ENCODE peak calls at places on chromosomes 3 and 15, in ten cellular contexts. One of them, this sample, is unnamed.

GRCh38 chr3:154885016-154885415 is 195.1 kb upstream of the MME start:
- DNase-seq in ovary: no peak
- DNase-seq in heart right ventricle: no peak
- DNase-seq in left lung: no peak
- DNase-seq in colonic mucosa: no peak
- DNase-seq in pancreas: no peak
- DNase-seq in IMR-90: peak; percentile 89
- DNase-seq in sigmoid colon: no peak
- DNase-seq in body of pancreas: no peak
- DNase-seq in left ventricle myocardium inferior: no peak
- DNase-seq in this sample: no peak

GRCh38 chr3:159762981-159763465 is 225.6 kb upstream of the IL12A start:
- DNase-seq in left lung: peak; percentile 85
- DNase-seq in colonic mucosa: no peak
- DNase-seq in left ventricle myocardium inferior: peak; percentile 65
- DNase-seq in heart right ventricle: peak; percentile 89
- DNase-seq in pancreas: peak; percentile 62
- DNase-seq in sigmoid colon: peak; percentile 92
- DNase-seq in ovary: peak; percentile 26
- DNase-seq in IMR-90: peak; percentile 94
- DNase-seq in body of pancreas: peak; percentile 31
- DNase-seq in this sample: peak; percentile 72

GRCh38 chr15:23644829-23645228 is 2.8 kb downstream of the MAGEL2 start:
- DNase-seq in left ventricle myocardium inferior: no peak
- DNase-seq in colonic mucosa: no peak
- DNase-seq in IMR-90: no peak
- DNase-seq in sigmoid colon: no peak
- DNase-seq in left lung: no peak
- DNase-seq in heart right ventricle: no peak
- DNase-seq in body of pancreas: no peak
- DNase-seq in ovary: no peak
- DNase-seq in pancreas: no peak
- DNase-seq in this sample: no peak

GRCh38 chr15:76931397-76932089 is at the start of gene RCN2:
- DNase-seq in pancreas: peak; percentile 96
- DNase-seq in left lung: peak; percentile 99
- DNase-seq in IMR-90: peak; percentile 90
- DNase-seq in heart right ventricle: peak; percentile 95
- DNase-seq in ovary: peak; percentile 93
- DNase-seq in body of pancreas: peak; percentile 96
- DNase-seq in left ventricle myocardium inferior: peak; percentile 97
- DNase-seq in colonic mucosa: peak; percentile 95
- DNase-seq in sigmoid colon: peak; percentile 98
- DNase-seq in this sample: peak; percentile 95

GRCh38 chr3:17938313-17938712 is 195.9 kb upstream of the TBC1D5 start:
- DNase-seq in left ventricle myocardium inferior: no peak
- DNase-seq in colonic mucosa: no peak
- DNase-seq in pancreas: no peak
- DNase-seq in IMR-90: no peak
- DNase-seq in body of pancreas: no peak
- DNase-seq in left lung: no peak
- DNase-seq in sigmoid colon: no peak
- DNase-seq in ovary: no peak
- DNase-seq in heart right ventricle: peak; percentile 8
- DNase-seq in this sample: no peak

GRCh38 chr3:51605938-51606337 is 65.1 kb upstream of the TEX264 start:
- DNase-seq in sigmoid colon: no peak
- DNase-seq in heart right ventricle: no peak
- DNase-seq in left ventricle myocardium inferior: no peak
- DNase-seq in left lung: no peak
- DNase-seq in colonic mucosa: no peak
- DNase-seq in pancreas: no peak
- DNase-seq in IMR-90: no peak
- DNase-seq in body of pancreas: no peak
- DNase-seq in ovary: no peak
- DNase-seq in this sample: no peak

GRCh38 chr3:182092662-182093262 is 381.0 kb downstream of the SOX2 start:
- DNase-seq in heart right ventricle: no peak
- DNase-seq in sigmoid colon: no peak
- DNase-seq in IMR-90: no peak
- DNase-seq in left ventricle myocardium inferior: no peak
- DNase-seq in ovary: no peak
- DNase-seq in body of pancreas: no peak
- DNase-seq in pancreas: no peak
- DNase-seq in colonic mucosa: no peak
- DNase-seq in left lung: no peak
- DNase-seq in this sample: no peak

GRCh38 chr3:49296781-49297420 is 19.9 kb upstream of the C3orf62 start:
- DNase-seq in heart right ventricle: peak; percentile 77
- DNase-seq in left ventricle myocardium inferior: peak; percentile 55
- DNase-seq in body of pancreas: peak; percentile 21
- DNase-seq in sigmoid colon: peak; percentile 83
- DNase-seq in pancreas: no peak
- DNase-seq in colonic mucosa: no peak
- DNase-seq in IMR-90: no peak
- DNase-seq in ovary: peak; percentile 47
- DNase-seq in left lung: no peak
- DNase-seq in this sample: peak; percentile 48

GRCh38 chr3:146037697-146038096 is 123.3 kb downstream of the PLOD2 start:
- DNase-seq in body of pancreas: no peak
- DNase-seq in IMR-90: peak; percentile 30
- DNase-seq in colonic mucosa: no peak
- DNase-seq in sigmoid colon: no peak
- DNase-seq in left ventricle myocardium inferior: no peak
- DNase-seq in left lung: no peak
- DNase-seq in heart right ventricle: no peak
- DNase-seq in pancreas: no peak
- DNase-seq in ovary: no peak
- DNase-seq in this sample: no peak

GRCh38 chr3:31043184-31043819 is 148.8 kb upstream of the GADL1 start:
- DNase-seq in left lung: no peak
- DNase-seq in sigmoid colon: no peak
- DNase-seq in colonic mucosa: no peak
- DNase-seq in ovary: no peak
- DNase-seq in pancreas: no peak
- DNase-seq in IMR-90: peak; percentile 19
- DNase-seq in body of pancreas: no peak
- DNase-seq in left ventricle myocardium inferior: no peak
- DNase-seq in heart right ventricle: no peak
- DNase-seq in this sample: no peak

GRCh38 chr3:99868438-99868723 is 50.7 kb downstream of the CMSS1 start:
- DNase-seq in sigmoid colon: no peak
- DNase-seq in IMR-90: peak; percentile 41
- DNase-seq in body of pancreas: peak; percentile 31
- DNase-seq in colonic mucosa: no peak
- DNase-seq in left lung: no peak
- DNase-seq in heart right ventricle: no peak
- DNase-seq in left ventricle myocardium inferior: no peak
- DNase-seq in pancreas: no peak
- DNase-seq in ovary: no peak
- DNase-seq in this sample: no peak

GRCh38 chr15:66241301-66241700 is 12.2 kb downstream of the MEGF11 start:
- DNase-seq in sigmoid colon: no peak
- DNase-seq in left lung: no peak
- DNase-seq in heart right ventricle: no peak
- DNase-seq in colonic mucosa: no peak
- DNase-seq in left ventricle myocardium inferior: no peak
- DNase-seq in body of pancreas: no peak
- DNase-seq in IMR-90: no peak
- DNase-seq in pancreas: no peak
- DNase-seq in ovary: no peak
- DNase-seq in this sample: no peak

GRCh38 chr15:77347197-77347596 is 72.7 kb downstream of the PEAK1 start:
- DNase-seq in left ventricle myocardium inferior: no peak
- DNase-seq in left lung: no peak
- DNase-seq in ovary: no peak
- DNase-seq in pancreas: no peak
- DNase-seq in colonic mucosa: no peak
- DNase-seq in body of pancreas: no peak
- DNase-seq in IMR-90: no peak
- DNase-seq in sigmoid colon: no peak
- DNase-seq in heart right ventricle: no peak
- DNase-seq in this sample: no peak

GRCh38 chr3:11120091-11120845 is 34.0 kb upstream of the HRH1 start:
- DNase-seq in body of pancreas: no peak
- DNase-seq in left lung: no peak
- DNase-seq in ovary: no peak
- DNase-seq in heart right ventricle: no peak
- DNase-seq in IMR-90: no peak
- DNase-seq in colonic mucosa: no peak
- DNase-seq in pancreas: no peak
- DNase-seq in sigmoid colon: no peak
- DNase-seq in left ventricle myocardium inferior: no peak
- DNase-seq in this sample: no peak

GRCh38 chr15:92033723-92034122 is 180.2 kb downstream of the SLCO3A1 start:
- DNase-seq in colonic mucosa: no peak
- DNase-seq in left lung: no peak
- DNase-seq in heart right ventricle: no peak
- DNase-seq in pancreas: no peak
- DNase-seq in ovary: no peak
- DNase-seq in sigmoid colon: no peak
- DNase-seq in left ventricle myocardium inferior: no peak
- DNase-seq in IMR-90: no peak
- DNase-seq in body of pancreas: no peak
- DNase-seq in this sample: no peak

DNA sequence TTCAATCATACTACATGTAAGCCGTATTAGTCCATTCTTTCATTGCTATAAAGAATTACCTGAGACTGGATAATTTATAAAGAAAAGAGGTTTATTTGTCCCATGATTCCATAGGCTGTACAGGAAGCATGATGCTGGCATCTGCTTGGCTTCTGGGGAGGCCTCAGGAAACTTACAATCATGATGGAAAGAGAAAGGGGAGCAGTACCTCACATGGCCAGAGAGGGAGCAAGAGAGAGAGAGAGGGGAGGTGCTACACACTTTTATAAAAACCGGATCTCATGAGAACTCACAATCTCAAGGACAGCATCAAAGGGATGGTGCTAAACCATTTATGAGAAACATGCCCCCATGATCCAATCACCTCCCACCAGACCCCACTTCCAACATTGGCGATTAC is 14.3 kb upstream of the CLASP2 start:
- DNase-seq in pancreas: no peak
- DNase-seq in left lung: no peak
- DNase-seq in left ventricle myocardium inferior: no peak
- DNase-seq in ovary: no peak
- DNase-seq in colonic mucosa: no peak
- DNase-seq in body of pancreas: no peak
- DNase-seq in sigmoid colon: no peak
- DNase-seq in IMR-90: no peak
- DNase-seq in heart right ventricle: no peak
- DNase-seq in this sample: no peak
- TF ChIP-seq CTCF in pancreas: no peak
- TF ChIP-seq CTCF in left lung: no peak
- TF ChIP-seq CTCF in left ventricle myocardium inferior: no peak
- TF ChIP-seq CTCF in ovary: no peak
- TF ChIP-seq CTCF in colonic mucosa: no peak
- TF ChIP-seq CTCF in body of pancreas: no peak
- TF ChIP-seq CTCF in sigmoid colon: no peak
- TF ChIP-seq CTCF in IMR-90: no peak
- TF ChIP-seq CTCF in heart right ventricle: no peak
- TF ChIP-seq CTCF in this sample: no peak

DNA sequence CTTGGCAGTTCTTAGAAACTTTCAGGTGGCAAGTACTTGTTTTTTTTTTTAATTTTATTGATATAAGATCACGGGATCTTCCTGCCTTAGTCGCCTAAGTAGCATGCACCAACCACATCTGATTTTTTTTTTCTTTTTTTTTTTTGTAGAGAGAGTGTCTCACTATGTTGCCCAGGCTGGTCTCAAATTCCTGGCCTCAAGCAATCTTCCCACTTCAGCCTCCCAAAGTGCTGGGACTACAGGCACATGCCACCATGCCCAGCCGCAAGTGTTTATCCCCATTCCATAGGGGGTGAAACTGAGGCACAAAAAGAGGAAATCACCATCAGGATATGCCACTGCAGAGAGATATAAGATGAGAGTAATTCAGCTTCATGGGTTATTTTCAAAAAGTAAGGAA is 102.9 kb downstream of the IGF2BP2 start:
- DNase-seq in heart right ventricle: no peak
- DNase-seq in IMR-90: no peak
- DNase-seq in pancreas: no peak
- DNase-seq in body of pancreas: no peak
- DNase-seq in ovary: no peak
- DNase-seq in sigmoid colon: no peak
- DNase-seq in left lung: no peak
- DNase-seq in left ventricle myocardium inferior: no peak
- DNase-seq in colonic mucosa: no peak
- DNase-seq in this sample: no peak
- H3K4me1 ChIP-seq in heart right ventricle: no peaks in the 10 kb centered on the region
- H3K4me1 ChIP-seq in IMR-90: peaks cover 25% of the 10 kb centered on the region
- H3K4me1 ChIP-seq in pancreas: no peaks in the 10 kb centered on the region
- H3K4me1 ChIP-seq in body of pancreas: no peaks in the 10 kb centered on the region
- H3K4me1 ChIP-seq in ovary: no peaks in the 10 kb centered on the region
- H3K4me1 ChIP-seq in sigmoid colon: no peaks in the 10 kb centered on the region
- H3K4me1 ChIP-seq in left lung: peaks cover 6% of the 10 kb centered on the region
- H3K4me1 ChIP-seq in left ventricle myocardium inferior: peaks cover 7% of the 10 kb centered on the region
- H3K4me1 ChIP-seq in colonic mucosa: no peaks in the 10 kb centered on the region
- H3K4me1 ChIP-seq in this sample: no peaks in the 10 kb centered on the region

GRCh38 chr3:158532099-158532734 is 38.8 kb upstream of the MLF1 start:
- DNase-seq in heart right ventricle: no peak
- DNase-seq in ovary: no peak
- DNase-seq in colonic mucosa: no peak
- DNase-seq in body of pancreas: no peak
- DNase-seq in IMR-90: peak; percentile 70
- DNase-seq in left ventricle myocardium inferior: no peak
- DNase-seq in left lung: no peak
- DNase-seq in sigmoid colon: no peak
- DNase-seq in pancreas: no peak
- DNase-seq in this sample: no peak
- TF ChIP-seq CTCF in heart right ventricle: peak; percentile 64
- TF ChIP-seq CTCF in ovary: no peak
- TF ChIP-seq CTCF in colonic mucosa: no peak
- TF ChIP-seq CTCF in body of pancreas: no peak
- TF ChIP-seq CTCF in IMR-90: peak; percentile 70
- TF ChIP-seq CTCF in left ventricle myocardium inferior: peak; percentile 71
- TF ChIP-seq CTCF in left lung: peak; percentile 45
- TF ChIP-seq CTCF in sigmoid colon: peak; percentile 25
- TF ChIP-seq CTCF in pancreas: no peak
- TF ChIP-seq CTCF in this sample: peak; percentile 25

DNA sequence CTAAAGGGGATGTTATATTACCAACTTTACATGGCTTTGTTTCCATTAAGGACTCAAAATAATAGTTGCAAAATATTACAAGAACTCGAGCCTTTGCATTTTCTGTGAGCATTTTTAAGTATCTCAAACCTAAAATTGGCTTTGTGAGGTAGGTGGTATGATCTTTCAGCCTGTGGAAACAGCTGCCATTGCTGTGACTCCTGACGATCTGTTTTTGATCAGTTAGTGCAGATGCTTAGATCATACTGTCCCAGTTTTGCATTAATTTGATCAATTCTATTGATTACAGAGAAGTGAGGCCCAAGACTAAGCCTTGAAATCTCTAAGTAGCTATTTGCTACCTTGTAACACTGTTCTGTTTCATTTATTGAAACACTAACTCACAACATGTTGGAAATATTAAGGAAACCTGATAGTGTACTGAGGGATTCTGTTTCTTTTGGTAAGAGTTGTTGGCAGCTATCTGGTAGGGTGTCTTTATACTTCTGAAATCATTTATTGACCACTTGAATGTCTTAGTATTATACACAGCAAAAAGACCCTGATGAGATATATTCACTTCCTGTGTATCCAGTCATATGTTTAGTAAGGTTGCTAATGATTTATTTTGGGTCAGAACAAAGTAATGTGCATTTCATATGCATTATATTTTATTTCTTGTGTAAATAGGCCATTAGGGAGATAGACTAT is 14.8 kb downstream of the SKIL start:
- DNase-seq in left lung: no peak
- DNase-seq in ovary: no peak
- DNase-seq in left ventricle myocardium inferior: no peak
- DNase-seq in colonic mucosa: no peak
- DNase-seq in IMR-90: peak; percentile 32
- DNase-seq in pancreas: no peak
- DNase-seq in body of pancreas: no peak
- DNase-seq in sigmoid colon: no peak
- DNase-seq in heart right ventricle: no peak
- DNase-seq in this sample: no peak
- H3K4me1 ChIP-seq in left lung: peaks cover 5% of the 10 kb centered on the region
- H3K4me1 ChIP-seq in ovary: peaks cover 2% of the 10 kb centered on the region
- H3K4me1 ChIP-seq in left ventricle myocardium inferior: peaks cover 53% of the 10 kb centered on the region
- H3K4me1 ChIP-seq in colonic mucosa: no peaks in the 10 kb centered on the region
- H3K4me1 ChIP-seq in IMR-90: peaks cover 2% of the 10 kb centered on the region
- H3K4me1 ChIP-seq in pancreas: no peaks in the 10 kb centered on the region
- H3K4me1 ChIP-seq in body of pancreas: no peaks in the 10 kb centered on the region
- H3K4me1 ChIP-seq in sigmoid colon: peaks cover 17% of the 10 kb centered on the region
- H3K4me1 ChIP-seq in heart right ventricle: no peaks in the 10 kb centered on the region
- H3K4me1 ChIP-seq in this sample: no peaks in the 10 kb centered on the region

This sample was measured in uterus.